ENCODE peak calls at places on chromosome 14, in six cellular contexts. E is right lobe of liver; G is esophagus squamous epithelium; R is neuronal stem cell; P is effector memory CD4-positive, alpha-beta T cell; W is gastrocnemius medialis. M is an unnamed sample.
A peak's percentile ranks its signal among the peaks of the same experiment; 100 is the strongest.

GRCh38 chr14:83347874-83348273 is 1814.2 kb upstream of the SEL1L start:
- DNase-seq in E (no peak), G (no peak), R (no peak), P (no peak), W (no peak), M (peak; percentile 5)

GRCh38 chr14:66076166-66076565 is 410.0 kb upstream of the CCDC196 start:
- DNase-seq in E (no peak), G (no peak), R (no peak), P (no peak), W (no peak), M (no peak)

GRCh38 chr14:104221071-104221625 is 82.8 kb downstream of the KIF26A start:
- DNase-seq in E (no peak), G (no peak), R (no peak), P (no peak), W (no peak), M (no peak)

GRCh38 chr14:72420749-72421452 is 473.0 kb downstream of the DPF3 start:
- DNase-seq in E (peak; percentile 64), G (no peak), R (peak; percentile 80), P (peak; percentile 31), W (peak; percentile 24), M (peak; percentile 64)

GRCh38 chr14:89440997-89441909 is 24.2 kb upstream of the FOXN3 start:
- DNase-seq in E (no peak), G (no peak), R (no peak), P (no peak), W (no peak), M (no peak)

GRCh38 chr14:100780646-100781355 is 45.1 kb upstream of the MEG3 start:
- DNase-seq in E (no peak), G (no peak), R (no peak), P (no peak), W (no peak), M (no peak)

GRCh38 chr14:93905623-93906022 is 21.5 kb upstream of the FAM181A start:
- DNase-seq in E (no peak), G (no peak), R (no peak), P (no peak), W (peak; percentile 6), M (no peak)

GRCh38 chr14:76329951-76330350 is 46.0 kb upstream of the ESRRB start:
- DNase-seq in E (no peak), G (no peak), R (no peak), P (no peak), W (no peak), M (no peak)

GRCh38 chr14:23360496-23360895 is 4.5 kb downstream of the EFS start:
- DNase-seq in E (no peak), G (no peak), R (no peak), P (no peak), W (no peak), M (no peak)

GRCh38 chr14:85528080-85528881 is 1.7 kb upstream of the FLRT2 start:
- DNase-seq in E (no peak), G (no peak), R (peak; percentile 51), P (no peak), W (peak; percentile 35), M (peak; percentile 95)

GRCh38 chr14:31895206-31895605 is 181.9 kb upstream of the ARHGAP5 start:
- DNase-seq in E (no peak), G (no peak), R (no peak), P (no peak), W (no peak), M (peak; percentile 74)

GRCh38 chr14:30295980-30296379 is 263.0 kb upstream of the G2E3 start:
- DNase-seq in E (no peak), G (no peak), R (no peak), P (no peak), W (no peak), M (no peak)

GRCh38 chr14:105931808-105932483 is 405.6 kb downstream of the TMEM121 start:
- DNase-seq in E (peak; percentile 12), G (no peak), R (no peak), P (no peak), W (no peak), M (no peak)

GRCh38 chr14:65499138-65499537 is 86.6 kb downstream of the FUT8 start:
- DNase-seq in E (no peak), G (no peak), R (no peak), P (no peak), W (no peak), M (no peak)

GRCh38 chr14:74582910-74583581 is 29.0 kb downstream of the LTBP2 start:
- DNase-seq in E (peak; percentile 35), G (no peak), R (no peak), P (no peak), W (peak; percentile 52), M (peak; percentile 78)

GRCh38 chr14:95998656-95999055 is 40.5 kb upstream of the C14orf132 start:
- DNase-seq in E (no peak), G (no peak), R (no peak), P (no peak), W (no peak), M (peak; percentile 57)

GRCh38 chr14:39016733-39017095 is 86.3 kb downstream of the SEC23A start:
- DNase-seq in E (no peak), G (no peak), R (no peak), P (no peak), W (no peak), M (no peak)

GRCh38 chr14:100530270-100531072 is 56.7 kb downstream of the BEGAIN start:
- DNase-seq in E (peak; percentile 51), G (no peak), R (no peak), P (no peak), W (peak; percentile 5), M (no peak)

GRCh38 chr14:50377671-50378070 is 19.0 kb downstream of the CDKL1 start:
- DNase-seq in E (no peak), G (no peak), R (no peak), P (no peak), W (no peak), M (no peak)

GRCh38 chr14:105075364-105076295 is 10.4 kb upstream of the GPR132 start:
- DNase-seq in E (no peak), G (no peak), R (no peak), P (no peak), W (no peak), M (peak; percentile 23)

GRCh38 chr14:34201909-34202622 is 251.2 kb upstream of the EGLN3 start:
- DNase-seq in E (no peak), G (no peak), R (no peak), P (no peak), W (no peak), M (no peak)

DNA sequence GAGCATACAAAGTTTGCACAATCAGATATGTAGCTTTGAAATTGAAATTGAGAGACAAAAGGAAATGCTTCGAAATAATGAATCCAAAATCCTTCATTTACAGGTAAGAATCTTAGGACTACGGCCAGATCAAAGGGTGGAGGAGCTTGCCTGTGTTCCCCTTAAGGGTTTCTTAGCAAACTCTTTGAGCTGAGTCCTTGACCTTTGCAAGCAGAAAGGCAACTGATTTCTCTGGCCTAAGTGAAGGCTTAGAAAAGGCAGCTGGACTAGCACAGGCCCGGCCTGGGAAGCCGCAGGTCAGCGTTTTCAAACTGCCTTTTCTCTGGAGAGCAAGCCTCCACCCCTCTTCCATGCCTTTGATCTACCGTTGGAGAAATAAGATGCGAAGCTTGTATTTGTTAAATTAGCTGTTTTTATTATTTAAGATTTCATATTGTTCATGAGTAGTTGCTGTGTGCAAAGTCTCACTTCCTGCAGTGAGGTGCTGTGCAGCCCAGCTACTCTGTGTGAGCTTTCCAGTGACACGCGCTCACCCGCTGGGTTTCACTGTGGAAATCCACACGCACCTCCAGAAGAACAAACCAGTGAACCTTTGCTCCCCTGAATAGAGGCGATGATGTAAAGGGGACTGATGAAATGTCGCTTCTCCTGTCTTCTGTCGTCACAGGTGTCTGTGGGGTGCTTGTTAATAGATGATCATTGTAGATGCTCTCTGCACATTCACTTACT is 25.0 kb upstream of the AMN start:
- DNase-seq in E (no peak), G (no peak), R (no peak), P (no peak), W (no peak), M (no peak)
- H3K4me3 ChIP-seq in E (no peak overlapping the region), G (no peak overlapping the region), R (no peak overlapping the region), P (no peak overlapping the region), W (no peak overlapping the region), M (no peak overlapping the region)

DNA sequence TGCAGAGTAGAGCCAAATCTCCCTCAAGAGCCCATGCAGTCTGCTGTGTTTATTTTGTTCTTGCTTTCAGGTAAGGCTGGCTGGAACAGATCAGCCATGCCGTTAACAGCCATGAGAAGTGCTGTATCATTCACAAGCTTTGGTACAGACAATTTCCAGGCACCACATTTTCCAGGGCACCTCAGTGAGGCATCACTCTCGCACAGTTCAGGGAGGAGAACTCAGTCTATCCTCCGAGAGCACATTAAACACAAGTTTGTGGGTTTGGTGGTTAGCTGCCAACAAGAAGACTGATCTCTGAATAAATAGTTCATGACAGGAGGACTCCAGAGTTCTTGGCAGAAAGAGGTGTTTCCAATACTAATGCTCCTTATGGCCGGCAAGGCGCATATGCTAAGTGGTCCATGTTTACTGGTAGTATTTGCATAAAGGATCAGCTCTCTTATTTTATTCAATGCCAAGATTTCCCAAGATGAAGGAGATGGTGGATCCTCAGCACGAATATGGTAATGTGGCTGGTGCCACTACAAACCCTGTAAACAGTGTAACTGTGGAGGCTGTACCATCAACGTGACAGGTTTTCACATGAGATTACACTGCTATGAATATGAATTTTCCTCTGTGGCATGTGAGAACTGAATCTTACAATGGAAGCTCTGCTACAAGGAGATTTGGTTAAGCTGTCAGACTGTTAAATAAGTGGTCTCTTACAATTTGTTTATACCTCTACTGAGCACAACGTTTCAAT is 30.2 kb upstream of the PELI2 start:
- DNase-seq in E (no peak), G (no peak), R (no peak), P (no peak), W (no peak), M (no peak)
- H3K4me3 ChIP-seq in E (no peak overlapping the region), G (no peak overlapping the region), R (no peak overlapping the region), P (no peak overlapping the region), W (no peak overlapping the region), M (no peak overlapping the region)

GRCh38 chr14:35534130-35534883 is at the start of gene INSM2:
- DNase-seq in E (no peak), G (no peak), R (peak; percentile 42), P (no peak), W (no peak), M (peak; percentile 21)

GRCh38 chr14:35532783-35533356 is 1.1 kb upstream of the INSM2 start:
- DNase-seq in E (no peak), G (no peak), R (no peak), P (no peak), W (no peak), M (no peak)

GRCh38 chr14:35534884-35535793 is 1.2 kb downstream of the INSM2 start:
- DNase-seq in E (peak; percentile 77), G (no peak), R (peak; percentile 84), P (peak; percentile 23), W (no peak), M (peak; percentile 72)

GRCh38 chr14:35533357-35534129 is 421 bp upstream of the INSM2 start:
- DNase-seq in E (peak; percentile 60), G (no peak), R (peak; percentile 83), P (peak; percentile 16), W (no peak), M (peak; percentile 41)

GRCh38 chr14:35535794-35536112 is 1.8 kb downstream of the INSM2 start:
- DNase-seq in E (no peak), G (no peak), R (no peak), P (no peak), W (no peak), M (no peak)
- H3K4me3 ChIP-seq in E (no peak overlapping the region), G (peak overlapping the region; percentile 4), R (no peak overlapping the region), P (no peak overlapping the region), W (no peak overlapping the region), M (no peak overlapping the region)

DNA sequence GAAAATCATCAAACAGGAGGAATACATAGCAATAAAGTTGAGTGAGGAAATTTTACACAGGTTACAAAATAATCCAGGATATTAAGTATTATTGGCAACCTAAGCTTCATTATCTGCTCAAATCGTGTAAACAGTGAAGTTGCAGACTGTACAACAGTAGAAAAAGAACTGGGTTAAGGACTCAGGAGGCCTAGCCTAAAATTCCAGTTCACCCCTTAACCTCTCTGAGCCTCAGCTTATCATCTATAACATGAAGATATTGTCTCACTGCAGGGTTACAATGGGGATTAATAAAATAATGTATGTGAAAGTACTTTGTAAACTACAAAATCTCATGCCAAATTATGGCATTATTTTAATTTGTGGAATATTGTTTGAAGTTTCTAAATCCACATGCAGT is 26.0 kb downstream of the DDHD1 start:
- DNase-seq in E (no peak), G (no peak), R (no peak), P (no peak), W (no peak), M (no peak)
- H3K4me3 ChIP-seq in E (no peak overlapping the region), G (no peak overlapping the region), R (no peak overlapping the region), P (no peak overlapping the region), W (peak overlapping the region; percentile 34), M (no peak overlapping the region)

M was measured in fibroblast of pulmonary artery.